ENCODE peak calls at places on chromosomes 3 and 15, in four cellular contexts. One of them, this sample, is unnamed. For H3K36me3, the result is how much of the 10 kb centered on the place peaks cover.

GRCh38 chr3:56303508-56303907 is 164.8 kb downstream of the ERC2 start:
- DNase-seq in SK-N-SH: peak
- DNase-seq in colonic mucosa: peak
- DNase-seq in HepG2: peak
- DNase-seq in this sample: peak

GRCh38 chr3:160180581-160181216 is 44.5 kb upstream of the C3orf80 start:
- DNase-seq in SK-N-SH: peak
- DNase-seq in colonic mucosa: no peak
- DNase-seq in HepG2: no peak
- DNase-seq in this sample: no peak

GRCh38 chr15:92616621-92617179 is 38.9 kb downstream of the FAM174B start:
- DNase-seq in SK-N-SH: no peak
- DNase-seq in colonic mucosa: no peak
- DNase-seq in HepG2: no peak
- DNase-seq in this sample: peak

GRCh38 chr15:100766225-100767001 is 113.2 kb upstream of the ALDH1A3 start:
- DNase-seq in SK-N-SH: peak
- DNase-seq in colonic mucosa: no peak
- DNase-seq in HepG2: no peak
- DNase-seq in this sample: peak

GRCh38 chr3:197599089-197599765 is 43.5 kb upstream of the BDH1 start:
- DNase-seq in SK-N-SH: peak
- DNase-seq in colonic mucosa: peak
- DNase-seq in HepG2: peak
- DNase-seq in this sample: peak

GRCh38 chr15:74411686-74412085 is 22.1 kb downstream of the SEMA7A start:
- DNase-seq in SK-N-SH: no peak
- DNase-seq in colonic mucosa: no peak
- DNase-seq in HepG2: no peak
- DNase-seq in this sample: no peak

GRCh38 chr3:150240891-150241290 is 167.2 kb upstream of the TSC22D2 start:
- DNase-seq in SK-N-SH: no peak
- DNase-seq in colonic mucosa: no peak
- DNase-seq in HepG2: no peak
- DNase-seq in this sample: peak

GRCh38 chr3:188389711-188390346 is 235.9 kb downstream of the LPP start:
- DNase-seq in SK-N-SH: no peak
- DNase-seq in colonic mucosa: peak
- DNase-seq in HepG2: no peak
- DNase-seq in this sample: no peak

GRCh38 chr3:59573911-59574310 is 524.1 kb upstream of the CFAP20DC start:
- DNase-seq in SK-N-SH: no peak
- DNase-seq in colonic mucosa: peak
- DNase-seq in HepG2: no peak
- DNase-seq in this sample: no peak

GRCh38 chr3:189056612-189057352 is 115.0 kb upstream of the TPRG1 start:
- DNase-seq in SK-N-SH: no peak
- DNase-seq in colonic mucosa: no peak
- DNase-seq in HepG2: no peak
- DNase-seq in this sample: no peak

GRCh38 chr3:33131328-33132018 is 17.7 kb downstream of the CRTAP start:
- DNase-seq in SK-N-SH: peak
- DNase-seq in colonic mucosa: peak
- DNase-seq in HepG2: peak
- DNase-seq in this sample: peak

GRCh38 chr3:185084883-185085282 is 68.0 kb downstream of the C3orf70 start:
- DNase-seq in SK-N-SH: no peak
- DNase-seq in colonic mucosa: no peak
- DNase-seq in HepG2: no peak
- DNase-seq in this sample: no peak

GRCh38 chr15:43187544-43188155 is 2.4 kb downstream of the CCNDBP1 start:
- DNase-seq in SK-N-SH: peak
- DNase-seq in colonic mucosa: no peak
- DNase-seq in HepG2: peak
- DNase-seq in this sample: no peak

GRCh38 chr3:41673643-41674042 is 288.3 kb downstream of the ULK4 start:
- DNase-seq in SK-N-SH: no peak
- DNase-seq in colonic mucosa: no peak
- DNase-seq in HepG2: no peak
- DNase-seq in this sample: no peak

GRCh38 chr3:111215481-111215880 is 143.9 kb downstream of the NECTIN3 start:
- DNase-seq in SK-N-SH: no peak
- DNase-seq in colonic mucosa: no peak
- DNase-seq in HepG2: no peak
- DNase-seq in this sample: no peak

GRCh38 chr15:78127882-78128281 is 3.4 kb downstream of the CIB2 start:
- DNase-seq in SK-N-SH: no peak
- DNase-seq in colonic mucosa: no peak
- DNase-seq in HepG2: peak
- DNase-seq in this sample: no peak

GRCh38 chr15:81410318-81410753 is 36.3 kb upstream of the TMC3 start:
- DNase-seq in SK-N-SH: peak
- DNase-seq in colonic mucosa: peak
- DNase-seq in HepG2: peak
- DNase-seq in this sample: peak

GRCh38 chr3:156456771-156457224 is 98.1 kb downstream of the SSR3 start:
- DNase-seq in SK-N-SH: no peak
- DNase-seq in colonic mucosa: no peak
- DNase-seq in HepG2: peak
- DNase-seq in this sample: peak

GRCh38 chr15:33310481-33311311 is at the start of gene RYR3:
- DNase-seq in SK-N-SH: peak
- DNase-seq in colonic mucosa: no peak
- DNase-seq in HepG2: no peak
- DNase-seq in this sample: peak

GRCh38 chr3:66738625-66739330 is 238.0 kb upstream of the LRIG1 start:
- DNase-seq in SK-N-SH: no peak
- DNase-seq in colonic mucosa: no peak
- DNase-seq in HepG2: no peak
- DNase-seq in this sample: no peak

GRCh38 chr3:127613406-127613805 is 15.2 kb downstream of the MCM2 start:
- DNase-seq in SK-N-SH: no peak
- DNase-seq in colonic mucosa: no peak
- DNase-seq in HepG2: no peak
- DNase-seq in this sample: no peak

GRCh38 chr3:90011596-90011995 is 904.2 kb downstream of the EPHA3 start:
- DNase-seq in SK-N-SH: no peak
- DNase-seq in colonic mucosa: no peak
- DNase-seq in HepG2: no peak
- DNase-seq in this sample: no peak

GRCh38 chr15:84749111-84749991 is 959 bp downstream of the ZNF592 start:
- DNase-seq in SK-N-SH: peak
- DNase-seq in colonic mucosa: peak
- DNase-seq in HepG2: peak
- DNase-seq in this sample: peak

GRCh38 chr3:15875016-15875689 is 77.4 kb upstream of the ANKRD28 start:
- DNase-seq in SK-N-SH: no peak
- DNase-seq in colonic mucosa: no peak
- DNase-seq in HepG2: no peak
- DNase-seq in this sample: no peak

GRCh38 chr15:92801412-92801773 is 98.7 kb upstream of the CHD2 start:
- DNase-seq in SK-N-SH: no peak
- DNase-seq in colonic mucosa: peak
- DNase-seq in HepG2: no peak
- DNase-seq in this sample: no peak

GRCh38 chr3:76199382-76199781 is 414.0 kb upstream of the ZNF717 start:
- DNase-seq in SK-N-SH: no peak
- DNase-seq in colonic mucosa: no peak
- DNase-seq in HepG2: no peak
- DNase-seq in this sample: no peak

GRCh38 chr3:43770426-43771103 is 79.8 kb downstream of the ABHD5 start:
- DNase-seq in SK-N-SH: peak
- DNase-seq in colonic mucosa: peak
- DNase-seq in HepG2: no peak
- DNase-seq in this sample: no peak

GRCh38 chr3:150528359-150528797 is 17.9 kb downstream of the SERP1 start:
- DNase-seq in SK-N-SH: peak
- DNase-seq in colonic mucosa: no peak
- DNase-seq in HepG2: no peak
- DNase-seq in this sample: no peak

GRCh38 chr15:89399390-89400120 is 64.9 kb upstream of the POLG start:
- DNase-seq in SK-N-SH: peak
- DNase-seq in colonic mucosa: peak
- DNase-seq in HepG2: no peak
- DNase-seq in this sample: peak

GRCh38 chr3:99131876-99132275 is 230.4 kb upstream of the DCBLD2 start:
- DNase-seq in SK-N-SH: no peak
- DNase-seq in colonic mucosa: no peak
- DNase-seq in HepG2: no peak
- DNase-seq in this sample: no peak

GRCh38 chr3:129592362-129593150 is 13.9 kb downstream of the PLXND1 start:
- DNase-seq in SK-N-SH: no peak
- DNase-seq in colonic mucosa: peak
- DNase-seq in HepG2: no peak
- DNase-seq in this sample: peak

GRCh38 chr3:184874709-184875644 is 63.0 kb downstream of the VPS8 start:
- DNase-seq in SK-N-SH: peak
- DNase-seq in colonic mucosa: peak
- DNase-seq in HepG2: peak
- DNase-seq in this sample: peak

GRCh38 chr15:64351265-64351664 is 4.7 kb downstream of the CSNK1G1 start:
- DNase-seq in SK-N-SH: no peak
- DNase-seq in colonic mucosa: no peak
- DNase-seq in HepG2: no peak
- DNase-seq in this sample: no peak

GRCh38 chr15:38818156-38818745 is 253.6 kb upstream of the RASGRP1 start:
- DNase-seq in SK-N-SH: peak
- DNase-seq in colonic mucosa: no peak
- DNase-seq in HepG2: no peak
- DNase-seq in this sample: peak

GRCh38 chr3:112640864-112641751 is at the start of gene CCDC80:
- DNase-seq in SK-N-SH: no peak
- DNase-seq in colonic mucosa: no peak
- DNase-seq in HepG2: no peak
- DNase-seq in this sample: no peak

GRCh38 chr3:173943264-173943663 is 545.7 kb downstream of the NLGN1 start:
- DNase-seq in SK-N-SH: no peak
- DNase-seq in colonic mucosa: no peak
- DNase-seq in HepG2: no peak
- DNase-seq in this sample: no peak

GRCh38 chr3:144692488-144692887 is 720.9 kb downstream of the DIPK2A start:
- DNase-seq in SK-N-SH: no peak
- DNase-seq in colonic mucosa: no peak
- DNase-seq in HepG2: no peak
- DNase-seq in this sample: no peak

GRCh38 chr3:144683065-144683464 is 711.4 kb downstream of the DIPK2A start:
- DNase-seq in SK-N-SH: no peak
- DNase-seq in colonic mucosa: no peak
- DNase-seq in HepG2: no peak
- DNase-seq in this sample: no peak

DNA sequence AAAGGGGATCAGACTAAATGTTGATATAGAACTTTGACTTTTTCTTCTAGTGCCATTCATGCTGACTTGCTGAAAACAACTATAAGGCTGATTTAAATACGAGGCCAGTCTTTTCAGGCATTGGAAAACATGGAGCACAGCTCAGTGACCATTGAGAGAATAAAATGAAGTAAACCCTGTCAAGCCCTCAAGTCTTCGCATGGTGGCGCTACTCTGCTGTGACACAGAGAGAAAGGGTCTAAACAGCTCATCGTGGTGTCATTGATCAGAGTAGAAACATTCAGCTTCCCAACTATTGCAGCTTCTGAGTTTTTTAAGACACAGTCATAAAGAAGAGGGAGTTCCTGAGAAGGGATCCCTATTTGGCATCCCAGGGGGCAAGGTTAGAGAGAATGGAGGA is 716.2 kb downstream of the DIPK2A start:
- DNase-seq in SK-N-SH: peak
- DNase-seq in colonic mucosa: no peak
- DNase-seq in HepG2: peak
- DNase-seq in this sample: peak
- TF ChIP-seq CTCF in SK-N-SH: peak
- TF ChIP-seq CTCF in colonic mucosa: no peak
- TF ChIP-seq CTCF in HepG2: peak
- TF ChIP-seq CTCF in this sample: peak

GRCh38 chr3:171658801-171659200 is 151.5 kb downstream of the PLD1 start:
- DNase-seq in SK-N-SH: no peak
- DNase-seq in colonic mucosa: no peak
- DNase-seq in HepG2: no peak
- DNase-seq in this sample: no peak

GRCh38 chr3:171663805-171664204 is 146.5 kb downstream of the PLD1 start:
- DNase-seq in SK-N-SH: no peak
- DNase-seq in colonic mucosa: no peak
- DNase-seq in HepG2: no peak
- DNase-seq in this sample: no peak

GRCh38 chr3:171661484-171661883 is 148.8 kb downstream of the PLD1 start:
- DNase-seq in SK-N-SH: no peak
- DNase-seq in colonic mucosa: no peak
- DNase-seq in HepG2: no peak
- DNase-seq in this sample: no peak

GRCh38 chr3:171654809-171655208 is 155.5 kb downstream of the PLD1 start:
- DNase-seq in SK-N-SH: no peak
- DNase-seq in colonic mucosa: peak
- DNase-seq in HepG2: no peak
- DNase-seq in this sample: no peak

GRCh38 chr3:171660126-171660661 is 150.1 kb downstream of the PLD1 start:
- DNase-seq in SK-N-SH: no peak
- DNase-seq in colonic mucosa: no peak
- DNase-seq in HepG2: no peak
- DNase-seq in this sample: no peak
- H3K36me3 ChIP-seq in SK-N-SH: under half
- H3K36me3 ChIP-seq in colonic mucosa: under half
- H3K36me3 ChIP-seq in HepG2: half or more
- H3K36me3 ChIP-seq in this sample: under half

DNA sequence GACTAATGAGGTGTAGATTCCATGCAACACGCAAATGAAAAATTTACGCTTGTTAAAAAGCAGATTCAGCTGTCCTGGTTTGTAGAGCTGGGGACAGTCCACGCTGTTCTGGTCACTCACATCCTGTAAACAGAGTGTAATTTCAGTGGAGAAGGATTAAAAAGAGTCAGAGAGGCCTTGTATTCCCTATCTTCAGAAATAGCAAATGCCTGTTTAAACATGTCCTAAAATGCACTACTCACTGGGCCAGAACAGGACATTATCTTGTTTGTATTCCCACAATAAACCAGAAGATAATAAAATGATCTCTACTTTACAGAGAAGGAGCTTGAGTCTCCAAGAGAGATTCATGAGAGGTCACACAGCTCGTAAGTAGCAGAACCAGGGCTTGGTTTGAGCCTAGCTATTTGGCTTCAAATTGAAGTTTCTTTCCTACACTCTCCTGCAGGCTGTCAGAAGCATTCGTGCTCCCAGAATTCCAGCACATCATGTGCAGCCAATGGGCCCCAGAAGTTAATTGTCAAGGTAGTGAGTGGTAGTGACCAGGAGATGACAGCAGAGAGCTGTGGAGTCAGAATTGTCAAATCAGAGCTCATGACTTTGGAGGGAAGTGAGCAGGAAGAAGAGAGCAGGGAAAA is 242.5 kb downstream of the ATP8B4 start:
- DNase-seq in SK-N-SH: no peak
- DNase-seq in colonic mucosa: no peak
- DNase-seq in HepG2: no peak
- DNase-seq in this sample: peak
- TF ChIP-seq CTCF in SK-N-SH: no peak
- TF ChIP-seq CTCF in colonic mucosa: peak
- TF ChIP-seq CTCF in HepG2: peak
- TF ChIP-seq CTCF in this sample: peak

GRCh38 chr3:123285479-123285878 is 83.7 kb downstream of the SEC22A start:
- DNase-seq in SK-N-SH: no peak
- DNase-seq in colonic mucosa: no peak
- DNase-seq in HepG2: no peak
- DNase-seq in this sample: peak
- H3K36me3 ChIP-seq in SK-N-SH: under half
- H3K36me3 ChIP-seq in colonic mucosa: under half
- H3K36me3 ChIP-seq in HepG2: under half
- H3K36me3 ChIP-seq in this sample: under half

This sample was measured in endodermal cell.